ENCODE peak calls at places on chromosomes 7 and 10, in six cellular contexts. K is Panc1, Y is neural progenitor cell, O is heart left ventricle, W is PC-9, I is caudate nucleus. H is an unnamed sample.

GRCh38 chr10:129897851-129898463 is 66.1 kb downstream of the EBF3 start:
- DNase-seq in K (no peak), Y (no peak), O (no peak), W (no peak), I (no peak), H (no peak)

GRCh38 chr10:104109908-104110662 is 11.9 kb upstream of the SFR1 start:
- DNase-seq in K (no peak), Y (no peak), O (no peak), W (peak), I (no peak), H (peak)

GRCh38 chr10:11171452-11171851 is 153.8 kb downstream of the CELF2 start:
- DNase-seq in K (no peak), Y (no peak), O (no peak), W (no peak), I (no peak), H (no peak)

GRCh38 chr10:48476279-48476982 is 128.4 kb downstream of the ARHGAP22 start:
- DNase-seq in K (no peak), Y (no peak), O (no peak), W (no peak), I (no peak), H (no peak)

GRCh38 chr10:114311023-114311422 is 72.0 kb downstream of the VWA2 start:
- DNase-seq in K (no peak), Y (no peak), O (no peak), W (no peak), I (no peak), H (no peak)

GRCh38 chr7:140526901-140527664 is 47.8 kb upstream of the MKRN1 start:
- DNase-seq in K (no peak), Y (no peak), O (no peak), W (no peak), I (no peak), H (no peak)

GRCh38 chr10:82768040-82768439 is 893.0 kb downstream of the NRG3 start:
- DNase-seq in K (no peak), Y (no peak), O (no peak), W (no peak), I (no peak), H (no peak)

GRCh38 chr7:133735222-133735621 is 391.9 kb upstream of the LRGUK start:
- DNase-seq in K (no peak), Y (no peak), O (no peak), W (no peak), I (no peak), H (no peak)

GRCh38 chr10:8830876-8831275 is 776.4 kb downstream of the GATA3 start:
- DNase-seq in K (no peak), Y (no peak), O (no peak), W (no peak), I (no peak), H (no peak)

GRCh38 chr10:106401161-106401560 is 763.3 kb downstream of the SORCS1 start:
- DNase-seq in K (no peak), Y (no peak), O (no peak), W (no peak), I (no peak), H (no peak)

GRCh38 chr10:89425000-89425399 is 10.6 kb downstream of the IFIT5 start:
- DNase-seq in K (no peak), Y (no peak), O (no peak), W (no peak), I (no peak), H (no peak)

GRCh38 chr10:71650397-71650796 is 69.2 kb downstream of the C10orf105 start:
- DNase-seq in K (no peak), Y (no peak), O (no peak), W (no peak), I (no peak), H (no peak)

GRCh38 chr10:104639595-104640338 is 1.3 kb upstream of the SORCS3 start:
- DNase-seq in K (no peak), Y (peak), O (no peak), W (no peak), I (peak), H (no peak)

GRCh38 chr7:27161214-27161720 is 4.1 kb downstream of the HOXA9 start:
- DNase-seq in K (no peak), Y (no peak), O (peak), W (no peak), I (no peak), H (no peak)

GRCh38 chr7:130989006-130989795 is 255.2 kb upstream of the KLF14 start:
- DNase-seq in K (no peak), Y (no peak), O (no peak), W (peak), I (no peak), H (no peak)

GRCh38 chr7:151017953-151018420 is 6.3 kb downstream of the ATG9B start:
- DNase-seq in K (no peak), Y (peak), O (peak), W (no peak), I (peak), H (no peak)

GRCh38 chr7:78746261-78746660 is 707.2 kb downstream of the MAGI2 start:
- DNase-seq in K (no peak), Y (no peak), O (no peak), W (no peak), I (no peak), H (no peak)

GRCh38 chr7:106840342-106840741 is 24.7 kb upstream of the PIK3CG start:
- DNase-seq in K (no peak), Y (peak), O (no peak), W (no peak), I (no peak), H (no peak)

GRCh38 chr10:17005621-17006566 is 123.7 kb downstream of the CUBN start:
- DNase-seq in K (no peak), Y (no peak), O (no peak), W (no peak), I (no peak), H (peak)

GRCh38 chr7:143454091-143454729 is 11.0 kb downstream of the TAS2R60 start:
- DNase-seq in K (no peak), Y (no peak), O (no peak), W (no peak), I (no peak), H (no peak)

GRCh38 chr7:102279537-102280400 is 6.9 kb upstream of the SH2B2 start:
- DNase-seq in K (peak), Y (peak), O (peak), W (no peak), I (peak), H (no peak)

GRCh38 chr10:71161429-71161828 is 50.9 kb upstream of the UNC5B start:
- DNase-seq in K (no peak), Y (no peak), O (no peak), W (peak), I (no peak), H (no peak)

DNA sequence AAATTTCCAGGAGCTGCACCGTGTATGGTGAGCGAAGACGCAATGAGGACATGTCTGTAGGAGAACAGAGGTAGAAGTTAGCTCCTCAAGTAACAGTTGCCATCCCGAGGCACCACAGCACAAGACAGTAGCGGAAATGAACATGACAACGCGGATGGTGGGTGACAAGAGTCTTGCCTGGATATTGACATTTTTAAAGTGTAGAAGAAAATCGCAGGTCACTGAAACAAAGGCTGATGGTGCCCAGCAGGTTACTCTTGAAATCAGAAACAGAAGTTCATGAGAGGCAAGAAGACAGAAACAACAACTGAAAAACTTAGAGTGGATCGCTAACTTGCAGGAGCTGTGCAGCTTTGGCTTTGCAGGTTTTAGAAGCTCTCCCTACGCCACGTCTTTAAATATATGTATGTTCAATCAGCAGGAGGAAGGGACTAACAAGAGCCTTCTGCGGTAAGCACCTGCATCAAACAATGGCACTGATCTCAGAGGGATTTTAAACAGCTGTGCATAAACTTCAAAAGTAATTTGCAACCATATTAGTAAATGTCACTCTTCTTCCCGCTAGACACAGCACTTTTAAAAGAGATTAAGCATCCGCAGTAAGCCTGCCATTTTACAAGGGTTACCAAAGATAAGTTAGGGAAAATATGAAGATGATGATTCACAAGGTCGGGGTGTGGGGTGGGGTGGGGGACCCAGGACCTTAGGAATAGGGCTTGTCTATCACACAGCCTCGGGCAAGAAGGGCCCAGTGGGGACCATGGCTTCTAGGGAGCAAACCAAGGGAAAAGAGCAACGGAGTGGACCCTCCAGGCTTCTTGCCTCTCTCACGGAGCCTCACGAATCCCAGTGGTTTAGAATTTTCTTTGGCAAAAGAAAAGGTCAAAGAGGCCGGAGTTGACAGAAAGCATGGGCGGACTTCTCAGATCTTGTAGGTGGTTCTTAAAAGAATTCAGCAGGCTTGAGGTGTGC is 1.6 kb downstream of the PRKCQ start:
- DNase-seq in K (no peak), Y (peak), O (no peak), W (no peak), I (no peak), H (no peak)
- H3K27ac ChIP-seq in K (no peak), Y (no peak), O (no peak), W (no peak), I (no peak), H (no peak)

DNA sequence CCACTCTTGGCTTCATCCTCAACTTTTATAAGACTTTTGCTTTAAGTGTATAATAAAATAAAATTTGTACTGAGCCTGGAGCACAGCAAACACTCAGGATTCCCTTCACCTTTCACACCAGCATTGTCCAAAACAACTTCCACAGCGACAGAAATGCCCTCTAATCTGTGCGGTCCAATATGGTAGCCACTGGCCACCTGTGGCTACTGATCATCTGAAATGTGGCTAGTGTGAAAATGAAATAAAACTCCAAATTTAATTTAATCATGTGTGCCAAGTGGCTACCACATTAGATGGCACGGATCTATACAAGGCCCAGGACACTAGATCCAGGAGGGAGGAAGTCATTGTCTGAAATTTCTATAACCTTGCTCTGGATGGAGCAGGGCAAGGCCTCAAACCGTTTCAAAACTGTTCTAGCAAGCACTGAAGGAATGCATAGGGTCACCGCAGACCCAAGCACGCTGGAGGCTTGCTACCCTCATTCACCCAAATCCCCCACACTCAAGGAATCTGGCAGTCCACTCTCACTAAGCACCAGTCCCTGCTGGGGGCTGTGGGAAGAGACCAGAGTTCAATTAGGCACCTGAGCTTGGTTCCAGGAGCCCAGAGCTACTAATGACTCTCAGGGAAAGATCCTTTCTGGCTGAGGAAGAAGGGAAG is 6.3 kb upstream of the MYO1G start:
- DNase-seq in K (no peak), Y (peak), O (no peak), W (peak), I (no peak), H (no peak)
- H3K27ac ChIP-seq in K (peak), Y (peak), O (peak), W (peak), I (no peak), H (peak)

DNA sequence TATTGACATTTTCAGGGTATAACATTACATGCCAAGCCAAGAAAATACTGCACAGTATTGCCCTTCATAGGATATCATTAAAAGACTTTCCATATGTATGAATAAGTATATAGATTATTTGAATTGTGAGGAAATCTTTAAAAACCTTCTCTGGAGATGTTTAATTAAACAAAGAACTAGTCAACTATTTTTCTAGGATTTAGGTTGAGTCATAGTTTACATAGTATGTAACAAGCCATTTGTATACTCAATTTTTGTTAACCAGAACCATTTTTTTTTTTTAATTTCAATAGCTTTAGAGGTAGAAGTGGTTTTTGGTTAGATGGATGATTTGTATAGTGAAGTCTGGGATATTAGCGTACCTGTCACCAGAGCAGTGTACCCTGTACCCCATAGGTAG is 151.2 kb upstream of the ASAH2 start:
- DNase-seq in K (no peak), Y (no peak), O (no peak), W (no peak), I (no peak), H (no peak)
- H3K27ac ChIP-seq in K (no peak), Y (no peak), O (no peak), W (no peak), I (no peak), H (no peak)

GRCh38 chr10:86292462-86293322 is 73.9 kb downstream of the GRID1 start:
- DNase-seq in K (no peak), Y (no peak), O (no peak), W (no peak), I (no peak), H (no peak)

GRCh38 chr10:86289577-86289868 is 77.1 kb downstream of the GRID1 start:
- DNase-seq in K (no peak), Y (no peak), O (no peak), W (no peak), I (no peak), H (no peak)

GRCh38 chr10:86290933-86291615 is 75.5 kb downstream of the GRID1 start:
- DNase-seq in K (no peak), Y (no peak), O (no peak), W (no peak), I (no peak), H (no peak)

GRCh38 chr10:86293323-86293840 is 73.2 kb downstream of the GRID1 start:
- DNase-seq in K (no peak), Y (no peak), O (no peak), W (no peak), I (no peak), H (no peak)

DNA sequence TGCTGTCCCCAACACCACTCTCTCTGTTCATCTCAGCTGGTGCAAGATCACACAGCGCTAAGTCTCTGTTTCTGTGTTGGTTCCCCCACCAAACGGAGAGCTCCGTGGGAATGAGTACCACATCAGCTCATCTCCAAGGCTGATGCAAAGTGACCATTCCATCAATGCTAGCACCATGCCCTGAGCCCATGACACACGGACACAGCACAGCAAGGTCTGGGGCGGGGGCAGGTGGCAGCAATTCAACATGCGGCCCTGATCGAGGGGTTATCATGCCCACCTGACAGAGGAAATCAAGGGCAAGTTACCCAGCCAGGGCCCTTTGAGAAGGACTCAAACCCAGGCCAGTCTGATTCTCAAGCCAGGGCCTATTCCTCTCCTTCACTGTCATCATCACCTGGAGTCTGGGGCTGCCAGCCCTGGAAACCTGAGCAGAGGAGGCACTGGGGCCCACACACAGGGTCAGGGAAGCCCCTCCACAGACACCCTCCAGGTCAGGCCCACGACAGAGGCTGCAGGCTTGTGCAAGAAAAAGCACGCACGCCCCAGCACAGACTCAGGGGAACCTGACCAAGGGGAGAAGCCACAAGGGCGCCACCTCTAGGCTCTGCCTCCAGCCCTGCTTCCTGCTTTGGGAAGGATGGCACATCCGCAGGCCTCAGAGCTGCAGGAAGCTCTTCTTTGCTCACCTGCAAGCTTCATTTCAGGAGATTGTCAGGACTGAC is 74.8 kb downstream of the GRID1 start:
- DNase-seq in K (no peak), Y (peak), O (no peak), W (no peak), I (no peak), H (no peak)
- H3K27ac ChIP-seq in K (no peak), Y (no peak), O (no peak), W (no peak), I (no peak), H (no peak)

DNA sequence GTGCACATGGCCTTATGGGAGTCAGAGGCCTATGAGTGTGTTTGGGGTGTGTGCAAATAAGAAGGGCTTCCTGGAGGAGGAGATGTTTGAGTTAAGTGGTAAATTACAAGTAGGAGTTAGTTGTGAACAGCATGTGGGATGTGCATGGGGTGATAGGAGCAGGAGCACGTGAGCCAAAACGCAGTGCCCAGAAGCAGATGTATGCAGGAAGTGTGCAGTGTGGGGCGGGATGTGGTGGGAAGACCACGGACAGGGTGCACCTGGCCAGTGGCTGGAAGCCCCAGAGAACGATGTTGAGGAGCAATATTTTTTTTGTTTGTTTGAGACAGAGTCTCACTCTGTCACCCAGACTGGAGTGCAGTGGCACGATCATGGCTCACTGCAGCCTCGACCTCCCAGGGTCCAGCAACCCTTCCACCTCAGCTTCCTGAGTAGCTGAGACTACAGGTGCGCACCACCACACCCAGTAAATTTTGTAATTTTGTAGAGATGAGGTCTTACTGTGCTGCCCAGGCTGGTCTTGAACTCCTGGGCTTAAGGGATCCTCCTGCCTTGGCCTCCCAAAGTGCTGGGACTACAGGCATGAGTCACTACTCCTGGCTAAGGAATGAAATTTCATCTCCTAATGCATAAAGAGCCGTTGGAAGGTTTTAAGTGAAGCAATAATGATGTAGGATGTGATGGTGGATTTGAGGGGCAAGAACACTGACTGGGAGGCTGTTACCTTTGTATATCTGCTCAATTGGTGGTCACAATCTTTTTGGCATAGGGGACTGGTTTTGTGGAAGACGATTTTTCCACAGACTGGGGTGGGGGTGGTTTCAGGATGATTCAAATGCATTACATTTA is 78.4 kb downstream of the LYZL2 start:
- DNase-seq in K (no peak), Y (no peak), O (no peak), W (no peak), I (no peak), H (no peak)
- H3K27ac ChIP-seq in K (no peak), Y (no peak), O (no peak), W (no peak), I (no peak), H (no peak)

H was measured in epithelial cell of prostate.